ENCODE peak calls at places on chromosome X, in seven cellular contexts. One of them, this sample, is unnamed.

GRCh38 chrX:3962511-3963350 is 249.3 kb upstream of the PRKX start:
- DNase-seq in IMR-90: peak
- DNase-seq in SK-N-SH: peak
- DNase-seq in fibroblast of lung: peak
- DNase-seq in mammary epithelial cell: peak
- DNase-seq in OCI-LY7: peak
- DNase-seq in trophoblast cell: no peak
- DNase-seq in this sample: peak

GRCh38 chrX:120672389-120672788 is 42.5 kb upstream of the C1GALT1C1 start:
- DNase-seq in OCI-LY7: no peak
- DNase-seq in IMR-90: peak
- DNase-seq in trophoblast cell: no peak
- DNase-seq in mammary epithelial cell: peak
- DNase-seq in SK-N-SH: no peak
- DNase-seq in fibroblast of lung: peak
- DNase-seq in this sample: no peak

GRCh38 chrX:338836-339400 is 20.3 kb upstream of the GTPBP6 start:
- DNase-seq in trophoblast cell: no peak
- DNase-seq in OCI-LY7: no peak
- DNase-seq in fibroblast of lung: no peak
- DNase-seq in SK-N-SH: no peak
- DNase-seq in mammary epithelial cell: no peak
- DNase-seq in IMR-90: no peak
- DNase-seq in this sample: no peak

GRCh38 chrX:23904096-23904495 is 3.6 kb downstream of the APOO start:
- DNase-seq in OCI-LY7: no peak
- DNase-seq in IMR-90: peak
- DNase-seq in SK-N-SH: no peak
- DNase-seq in fibroblast of lung: peak
- DNase-seq in mammary epithelial cell: peak
- DNase-seq in trophoblast cell: no peak
- DNase-seq in this sample: peak

GRCh38 chrX:12332786-12333347 is 194.6 kb downstream of the FRMPD4 start:
- DNase-seq in OCI-LY7: no peak
- DNase-seq in fibroblast of lung: no peak
- DNase-seq in trophoblast cell: no peak
- DNase-seq in mammary epithelial cell: no peak
- DNase-seq in SK-N-SH: no peak
- DNase-seq in IMR-90: no peak
- DNase-seq in this sample: no peak

GRCh38 chrX:74656079-74656745 is 41.8 kb upstream of the RLIM start:
- DNase-seq in fibroblast of lung: peak
- DNase-seq in OCI-LY7: no peak
- DNase-seq in IMR-90: peak
- DNase-seq in trophoblast cell: no peak
- DNase-seq in SK-N-SH: no peak
- DNase-seq in mammary epithelial cell: no peak
- DNase-seq in this sample: no peak

GRCh38 chrX:39772057-39772832 is 325.5 kb downstream of the BCOR start:
- DNase-seq in SK-N-SH: no peak
- DNase-seq in mammary epithelial cell: no peak
- DNase-seq in OCI-LY7: no peak
- DNase-seq in IMR-90: peak
- DNase-seq in trophoblast cell: no peak
- DNase-seq in fibroblast of lung: peak
- DNase-seq in this sample: no peak

GRCh38 chrX:110267874-110268273 is 50.0 kb downstream of the AMMECR1 start:
- DNase-seq in SK-N-SH: no peak
- DNase-seq in IMR-90: no peak
- DNase-seq in OCI-LY7: no peak
- DNase-seq in mammary epithelial cell: no peak
- DNase-seq in trophoblast cell: no peak
- DNase-seq in fibroblast of lung: no peak
- DNase-seq in this sample: no peak

GRCh38 chrX:15790766-15791380 is 589 bp downstream of the ZRSR2 start:
- DNase-seq in mammary epithelial cell: no peak
- DNase-seq in SK-N-SH: peak
- DNase-seq in fibroblast of lung: peak
- DNase-seq in trophoblast cell: no peak
- DNase-seq in OCI-LY7: peak
- DNase-seq in IMR-90: peak
- DNase-seq in this sample: no peak

GRCh38 chrX:136269921-136270320 is 18.7 kb upstream of the MAP7D3 start:
- DNase-seq in SK-N-SH: no peak
- DNase-seq in OCI-LY7: no peak
- DNase-seq in mammary epithelial cell: no peak
- DNase-seq in fibroblast of lung: no peak
- DNase-seq in IMR-90: no peak
- DNase-seq in trophoblast cell: no peak
- DNase-seq in this sample: no peak

GRCh38 chrX:107565916-107566602 is 62.3 kb upstream of the PRPS1 start:
- DNase-seq in IMR-90: peak
- DNase-seq in SK-N-SH: peak
- DNase-seq in trophoblast cell: no peak
- DNase-seq in OCI-LY7: no peak
- DNase-seq in fibroblast of lung: peak
- DNase-seq in mammary epithelial cell: peak
- DNase-seq in this sample: no peak

GRCh38 chrX:10722804-10723364 is 102.5 kb upstream of the MID1 start:
- DNase-seq in trophoblast cell: peak
- DNase-seq in mammary epithelial cell: peak
- DNase-seq in OCI-LY7: peak
- DNase-seq in fibroblast of lung: peak
- DNase-seq in IMR-90: peak
- DNase-seq in SK-N-SH: peak
- DNase-seq in this sample: peak

GRCh38 chrX:1172496-1172895 is 40.0 kb downstream of the CRLF2 start:
- DNase-seq in IMR-90: no peak
- DNase-seq in mammary epithelial cell: no peak
- DNase-seq in OCI-LY7: no peak
- DNase-seq in trophoblast cell: no peak
- DNase-seq in fibroblast of lung: no peak
- DNase-seq in SK-N-SH: no peak
- DNase-seq in this sample: no peak

GRCh38 chrX:11733614-11734013 is 24.4 kb upstream of the MSL3 start:
- DNase-seq in mammary epithelial cell: no peak
- DNase-seq in IMR-90: no peak
- DNase-seq in fibroblast of lung: no peak
- DNase-seq in OCI-LY7: no peak
- DNase-seq in SK-N-SH: no peak
- DNase-seq in trophoblast cell: no peak
- DNase-seq in this sample: no peak

GRCh38 chrX:65537229-65537628 is 2.6 kb upstream of the LAS1L start:
- DNase-seq in SK-N-SH: no peak
- DNase-seq in fibroblast of lung: peak
- DNase-seq in OCI-LY7: no peak
- DNase-seq in trophoblast cell: no peak
- DNase-seq in mammary epithelial cell: no peak
- DNase-seq in IMR-90: no peak
- DNase-seq in this sample: no peak

GRCh38 chrX:44903842-44904530 is 31.0 kb downstream of the KDM6A start:
- DNase-seq in mammary epithelial cell: no peak
- DNase-seq in trophoblast cell: no peak
- DNase-seq in fibroblast of lung: no peak
- DNase-seq in SK-N-SH: no peak
- DNase-seq in OCI-LY7: peak
- DNase-seq in IMR-90: no peak
- DNase-seq in this sample: peak

GRCh38 chrX:65706041-65706828 is 38.8 kb downstream of the MSN start:
- DNase-seq in SK-N-SH: no peak
- DNase-seq in IMR-90: peak
- DNase-seq in fibroblast of lung: peak
- DNase-seq in trophoblast cell: peak
- DNase-seq in mammary epithelial cell: peak
- DNase-seq in OCI-LY7: no peak
- DNase-seq in this sample: no peak

GRCh38 chrX:115939636-115940160 is 230.8 kb upstream of the AGTR2 start:
- DNase-seq in mammary epithelial cell: no peak
- DNase-seq in OCI-LY7: peak
- DNase-seq in fibroblast of lung: no peak
- DNase-seq in SK-N-SH: no peak
- DNase-seq in trophoblast cell: no peak
- DNase-seq in IMR-90: no peak
- DNase-seq in this sample: peak

GRCh38 chrX:115941388-115941787 is 229.2 kb upstream of the AGTR2 start:
- DNase-seq in mammary epithelial cell: no peak
- DNase-seq in OCI-LY7: no peak
- DNase-seq in fibroblast of lung: no peak
- DNase-seq in trophoblast cell: no peak
- DNase-seq in SK-N-SH: no peak
- DNase-seq in IMR-90: no peak
- DNase-seq in this sample: peak

GRCh38 chrX:115940888-115941332 is 229.6 kb upstream of the AGTR2 start:
- DNase-seq in mammary epithelial cell: peak
- DNase-seq in trophoblast cell: no peak
- DNase-seq in OCI-LY7: peak
- DNase-seq in SK-N-SH: peak
- DNase-seq in IMR-90: peak
- DNase-seq in fibroblast of lung: peak
- DNase-seq in this sample: peak

GRCh38 chrX:115940348-115940747 is 230.2 kb upstream of the AGTR2 start:
- DNase-seq in trophoblast cell: no peak
- DNase-seq in IMR-90: no peak
- DNase-seq in mammary epithelial cell: no peak
- DNase-seq in SK-N-SH: no peak
- DNase-seq in fibroblast of lung: no peak
- DNase-seq in OCI-LY7: no peak
- DNase-seq in this sample: peak

DNA sequence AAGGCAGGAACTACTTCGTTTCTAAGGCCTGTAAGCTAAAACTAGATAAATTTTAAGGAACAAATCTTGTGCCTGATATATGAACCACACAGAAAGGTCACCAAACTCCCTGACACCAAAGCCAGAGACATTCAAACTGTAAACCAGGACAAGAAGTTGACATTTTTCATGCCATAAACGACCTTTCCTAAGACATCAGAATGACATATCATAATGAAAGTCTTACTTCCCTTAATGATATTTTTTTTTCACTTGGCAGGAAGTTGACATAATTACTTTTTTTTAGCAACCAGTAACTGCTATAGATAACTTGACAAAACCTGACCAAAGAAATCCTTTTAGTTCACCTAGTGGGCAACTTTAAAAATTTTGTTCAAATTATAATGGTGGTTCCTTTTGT is 231.5 kb upstream of the AGTR2 start:
- DNase-seq in mammary epithelial cell: no peak
- DNase-seq in trophoblast cell: no peak
- DNase-seq in fibroblast of lung: no peak
- DNase-seq in SK-N-SH: no peak
- DNase-seq in OCI-LY7: peak
- DNase-seq in IMR-90: no peak
- DNase-seq in this sample: peak
- H3K4me3 ChIP-seq in mammary epithelial cell: no peak
- H3K4me3 ChIP-seq in trophoblast cell: no peak
- H3K4me3 ChIP-seq in fibroblast of lung: no peak
- H3K4me3 ChIP-seq in SK-N-SH: no peak
- H3K4me3 ChIP-seq in OCI-LY7: no peak
- H3K4me3 ChIP-seq in IMR-90: no peak
- H3K4me3 ChIP-seq in this sample: peak

GRCh38 chrX:154373340-154374306 is 811 bp downstream of the FLNA start:
- DNase-seq in SK-N-SH: no peak
- DNase-seq in mammary epithelial cell: peak
- DNase-seq in fibroblast of lung: peak
- DNase-seq in IMR-90: peak
- DNase-seq in trophoblast cell: peak
- DNase-seq in OCI-LY7: no peak
- DNase-seq in this sample: peak
- H2AFZ ChIP-seq in SK-N-SH: no peak
- H2AFZ ChIP-seq in mammary epithelial cell: peak
- H2AFZ ChIP-seq in fibroblast of lung: no peak
- H2AFZ ChIP-seq in IMR-90: peak
- H2AFZ ChIP-seq in trophoblast cell: peak
- H2AFZ ChIP-seq in OCI-LY7: no peak
- H2AFZ ChIP-seq in this sample: no peak

GRCh38 chrX:38260231-38260630 is 39.6 kb upstream of the SRPX start:
- DNase-seq in SK-N-SH: peak
- DNase-seq in IMR-90: peak
- DNase-seq in trophoblast cell: no peak
- DNase-seq in mammary epithelial cell: no peak
- DNase-seq in OCI-LY7: peak
- DNase-seq in fibroblast of lung: no peak
- DNase-seq in this sample: peak

DNA sequence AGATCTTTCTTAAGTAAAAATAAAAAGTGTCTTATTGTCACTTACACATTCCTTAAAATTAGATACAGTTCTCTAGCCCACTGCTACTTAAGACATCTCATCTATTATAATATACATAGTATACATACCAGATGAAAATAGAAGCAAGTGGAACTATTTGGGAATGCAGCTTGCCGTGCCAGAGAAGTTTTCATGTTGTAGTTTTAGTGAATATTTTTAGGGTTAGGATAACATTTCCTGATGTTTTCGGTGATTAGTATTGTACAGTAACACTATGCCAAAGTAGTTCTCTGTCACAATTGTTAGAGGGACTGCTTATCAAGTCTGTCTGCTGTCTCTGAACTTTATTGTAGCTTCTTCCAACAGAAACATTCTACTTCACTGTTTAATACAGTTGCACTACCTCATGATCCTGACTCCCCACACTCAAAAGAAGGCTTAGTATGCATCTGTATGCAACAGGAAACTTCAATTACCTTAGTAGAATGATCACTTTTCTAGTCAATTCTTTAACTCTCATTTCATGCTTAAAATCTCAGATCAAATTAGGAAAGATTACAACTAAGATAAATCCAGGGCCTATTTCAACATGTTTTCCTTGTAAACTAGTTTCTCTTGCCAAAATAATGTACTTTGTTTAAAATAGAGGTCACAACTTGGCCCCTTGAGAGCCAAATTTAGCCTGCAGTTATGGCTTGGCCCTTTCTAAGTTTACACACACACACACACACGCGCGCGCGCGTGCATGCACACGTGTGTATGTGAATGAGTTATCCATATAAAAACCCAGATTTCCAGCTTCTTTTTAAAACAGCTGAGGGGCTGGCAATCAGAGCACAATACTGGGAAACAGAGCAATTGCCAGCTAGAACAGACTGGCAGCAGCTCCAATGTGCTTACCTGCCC is 42.3 kb upstream of the SRPX start:
- DNase-seq in trophoblast cell: no peak
- DNase-seq in fibroblast of lung: peak
- DNase-seq in IMR-90: peak
- DNase-seq in OCI-LY7: no peak
- DNase-seq in SK-N-SH: no peak
- DNase-seq in mammary epithelial cell: no peak
- DNase-seq in this sample: no peak
- H3K27ac ChIP-seq in trophoblast cell: no peak
- H3K27ac ChIP-seq in fibroblast of lung: no peak
- H3K27ac ChIP-seq in IMR-90: peak
- H3K27ac ChIP-seq in OCI-LY7: no peak
- H3K27ac ChIP-seq in SK-N-SH: no peak
- H3K27ac ChIP-seq in mammary epithelial cell: no peak
- H3K27ac ChIP-seq in this sample: no peak

DNA sequence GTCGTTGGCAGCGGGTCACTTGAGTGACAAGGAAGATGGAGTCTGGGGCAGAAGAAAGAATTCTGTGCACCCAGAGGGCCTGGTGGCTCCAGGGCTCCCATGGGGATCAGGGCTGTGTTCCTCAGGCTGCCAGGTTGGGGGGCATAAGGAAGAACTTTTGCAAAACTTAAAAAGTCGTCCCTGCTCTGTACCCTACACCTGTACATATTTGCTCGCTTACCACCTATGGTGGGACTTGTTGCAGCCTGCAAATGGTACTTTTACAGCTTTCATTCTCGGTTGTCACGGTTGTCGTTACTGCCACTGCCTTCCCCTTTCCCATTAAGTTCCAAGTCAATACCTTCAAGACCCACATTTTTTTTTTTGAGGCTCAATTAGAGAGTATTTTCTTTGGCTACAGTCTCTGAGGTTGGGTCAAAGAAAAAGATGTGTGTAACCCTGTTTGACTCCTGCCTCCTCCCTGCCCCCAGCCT is 9.1 kb downstream of the ARX start:
- DNase-seq in mammary epithelial cell: no peak
- DNase-seq in IMR-90: no peak
- DNase-seq in OCI-LY7: no peak
- DNase-seq in SK-N-SH: no peak
- DNase-seq in trophoblast cell: no peak
- DNase-seq in fibroblast of lung: no peak
- DNase-seq in this sample: no peak
- H3K4me3 ChIP-seq in mammary epithelial cell: no peak
- H3K4me3 ChIP-seq in IMR-90: no peak
- H3K4me3 ChIP-seq in OCI-LY7: no peak
- H3K4me3 ChIP-seq in SK-N-SH: no peak
- H3K4me3 ChIP-seq in trophoblast cell: no peak
- H3K4me3 ChIP-seq in fibroblast of lung: no peak
- H3K4me3 ChIP-seq in this sample: no peak